ENCODE peak calls at places on chromosome 3, in ten cellular contexts. F, Q, L, X, C, S, V, A, R and P are unnamed samples.

GRCh38 chr3:195921334-195921771 is 13.0 kb upstream of the TNK2 start:
- DNase-seq in F (peak), Q (no peak), L (peak), X (peak), C (no peak), S (no peak), V (no peak), A (no peak), R (no peak), P (no peak)

GRCh38 chr3:119695480-119695879 is 7.3 kb upstream of the CFAP91 start:
- DNase-seq in F (no peak), Q (no peak), L (no peak), X (no peak), C (no peak), S (no peak), V (no peak), A (no peak), R (peak), P (no peak)

GRCh38 chr3:195081242-195081963 is 189.6 kb downstream of the XXYLT1 start:
- DNase-seq in F (no peak), Q (peak), L (no peak), X (peak), C (no peak), S (no peak), V (no peak), A (no peak), R (no peak), P (no peak)

GRCh38 chr3:183980408-183980807 is 37.3 kb downstream of the ABCC5 start:
- DNase-seq in F (no peak), Q (no peak), L (no peak), X (no peak), C (no peak), S (no peak), V (no peak), A (no peak), R (no peak), P (no peak)

GRCh38 chr3:124014366-124014942 is 22.5 kb upstream of the ROPN1 start:
- DNase-seq in F (no peak), Q (no peak), L (no peak), X (peak), C (no peak), S (no peak), V (no peak), A (no peak), R (no peak), P (no peak)

GRCh38 chr3:52407779-52408178 is 37.1 kb downstream of the SEMA3G start:
- DNase-seq in F (peak), Q (no peak), L (no peak), X (no peak), C (no peak), S (no peak), V (no peak), A (no peak), R (no peak), P (no peak)

GRCh38 chr3:157857461-157857860 is 248.8 kb downstream of the SHOX2 start:
- DNase-seq in F (no peak), Q (no peak), L (no peak), X (no peak), C (no peak), S (no peak), V (no peak), A (no peak), R (no peak), P (no peak)

GRCh38 chr3:189756651-189757078 is 125.5 kb downstream of the TP63 start:
- DNase-seq in F (no peak), Q (no peak), L (no peak), X (no peak), C (no peak), S (no peak), V (no peak), A (no peak), R (no peak), P (no peak)

GRCh38 chr3:165254812-165255211 is 58.6 kb upstream of the SLITRK3 start:
- DNase-seq in F (no peak), Q (no peak), L (no peak), X (no peak), C (no peak), S (no peak), V (no peak), A (no peak), R (peak), P (no peak)

GRCh38 chr3:71662553-71662952 is 62.6 kb downstream of the EIF4E3 start:
- DNase-seq in F (no peak), Q (no peak), L (no peak), X (no peak), C (no peak), S (no peak), V (no peak), A (no peak), R (no peak), P (peak)

GRCh38 chr3:71786551-71786950 is 1.6 kb upstream of the PROK2 start:
- DNase-seq in F (no peak), Q (no peak), L (no peak), X (no peak), C (no peak), S (no peak), V (no peak), A (no peak), R (no peak), P (peak)

GRCh38 chr3:71063768-71064287 is 519.7 kb downstream of the FOXP1 start:
- DNase-seq in F (no peak), Q (no peak), L (no peak), X (no peak), C (no peak), S (no peak), V (no peak), A (no peak), R (no peak), P (peak)

GRCh38 chr3:55854395-55854994 is 367.4 kb upstream of the WNT5A start:
- DNase-seq in F (no peak), Q (no peak), L (no peak), X (no peak), C (no peak), S (no peak), V (no peak), A (peak), R (no peak), P (peak)

GRCh38 chr3:66228707-66229106 is 7.9 kb downstream of the SLC25A26 start:
- DNase-seq in F (no peak), Q (no peak), L (no peak), X (no peak), C (no peak), S (no peak), V (no peak), A (no peak), R (no peak), P (no peak)

DNA sequence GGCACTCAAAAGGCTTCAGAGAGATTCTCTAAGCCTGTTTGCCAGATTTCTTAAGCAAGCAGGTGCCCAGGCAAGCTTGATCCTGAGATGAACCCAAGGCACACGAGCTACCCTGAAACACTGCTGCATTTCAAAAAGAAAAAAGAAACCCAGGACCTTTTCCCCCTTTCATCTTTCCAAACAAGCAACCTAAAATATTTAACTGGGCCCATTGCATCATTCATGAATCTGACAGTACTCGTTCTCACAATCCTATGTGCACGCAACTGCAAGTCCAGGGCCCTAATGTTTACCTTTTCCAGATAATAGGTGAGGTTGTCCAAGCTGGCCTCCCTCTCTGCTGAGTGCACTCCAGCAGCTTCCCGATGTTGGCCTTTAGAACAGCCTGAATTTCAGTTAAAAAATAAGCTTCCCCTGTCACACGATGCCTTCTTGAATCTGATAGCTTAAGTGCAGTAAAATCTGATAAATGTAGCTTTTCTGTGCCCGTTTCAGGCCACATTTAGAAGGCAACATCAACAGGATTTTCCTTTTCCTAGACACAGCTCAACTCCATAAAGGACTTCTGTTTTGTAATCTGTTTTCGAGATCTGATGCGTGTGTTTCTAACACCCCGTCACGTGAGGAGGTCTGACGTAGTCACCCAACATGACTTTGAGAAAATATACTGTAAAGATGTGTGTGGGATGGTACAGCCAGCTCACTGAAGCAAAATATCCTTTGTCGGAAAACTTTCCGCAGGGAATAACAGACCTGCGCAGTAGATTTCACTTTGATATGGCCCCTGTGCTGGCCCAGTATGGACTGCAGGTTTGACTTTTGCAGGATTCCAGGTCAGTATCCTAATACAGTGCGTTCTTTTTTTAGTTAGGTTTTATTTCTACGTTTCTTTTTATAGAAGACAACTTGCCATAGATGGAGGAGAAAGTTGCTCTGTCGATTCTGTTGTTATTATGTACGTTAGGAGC is 55.1 kb upstream of the RASA2 start:
- DNase-seq in F (peak), Q (no peak), L (no peak), X (no peak), C (no peak), S (no peak), V (no peak), A (no peak), R (no peak), P (no peak)
- TF ChIP-seq POLR2A in F (no peak), Q (no peak), L (no peak), X (no peak), C (no peak), S (no peak), V (no peak), A (no peak), R (no peak), P (peak)

GRCh38 chr3:107757140-107757539 is 234.4 kb downstream of the BBX start:
- DNase-seq in F (no peak), Q (no peak), L (no peak), X (no peak), C (no peak), S (no peak), V (no peak), A (no peak), R (no peak), P (no peak)

GRCh38 chr3:107752202-107752990 is 229.6 kb downstream of the BBX start:
- DNase-seq in F (no peak), Q (no peak), L (no peak), X (peak), C (no peak), S (no peak), V (no peak), A (no peak), R (peak), P (no peak)

GRCh38 chr3:107756649-107757048 is 233.9 kb downstream of the BBX start:
- DNase-seq in F (no peak), Q (no peak), L (no peak), X (no peak), C (no peak), S (no peak), V (no peak), A (no peak), R (no peak), P (no peak)

GRCh38 chr3:107753988-107754387 is 231.2 kb downstream of the BBX start:
- DNase-seq in F (no peak), Q (no peak), L (no peak), X (no peak), C (no peak), S (no peak), V (no peak), A (no peak), R (no peak), P (no peak)

DNA sequence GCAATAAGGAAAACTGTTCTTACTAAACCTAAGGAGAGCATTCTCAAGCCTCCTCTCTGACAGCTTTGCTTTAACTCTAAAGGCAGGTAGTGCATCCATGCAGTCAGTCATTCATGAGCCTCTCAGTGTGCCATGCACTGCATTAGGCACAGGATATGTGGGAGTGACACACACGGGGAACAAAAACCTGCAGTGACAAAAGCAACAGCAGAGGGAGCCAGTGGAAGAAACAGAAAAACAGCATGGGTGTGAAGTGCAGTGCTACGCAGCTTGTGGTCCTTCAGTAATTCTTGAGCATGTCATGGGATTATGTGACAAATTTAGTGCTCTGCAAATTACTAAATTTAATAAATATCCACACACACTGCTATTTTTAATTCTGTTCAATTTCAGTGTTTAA is 230.7 kb downstream of the BBX start:
- DNase-seq in F (no peak), Q (peak), L (no peak), X (peak), C (no peak), S (no peak), V (no peak), A (no peak), R (peak), P (no peak)
- TF ChIP-seq POLR2AphosphoS5 in F (no peak), Q (no peak), L (no peak), X (no peak), C (no peak), S (no peak), V (no peak), A (no peak), R (no peak), P (no peak)

DNA sequence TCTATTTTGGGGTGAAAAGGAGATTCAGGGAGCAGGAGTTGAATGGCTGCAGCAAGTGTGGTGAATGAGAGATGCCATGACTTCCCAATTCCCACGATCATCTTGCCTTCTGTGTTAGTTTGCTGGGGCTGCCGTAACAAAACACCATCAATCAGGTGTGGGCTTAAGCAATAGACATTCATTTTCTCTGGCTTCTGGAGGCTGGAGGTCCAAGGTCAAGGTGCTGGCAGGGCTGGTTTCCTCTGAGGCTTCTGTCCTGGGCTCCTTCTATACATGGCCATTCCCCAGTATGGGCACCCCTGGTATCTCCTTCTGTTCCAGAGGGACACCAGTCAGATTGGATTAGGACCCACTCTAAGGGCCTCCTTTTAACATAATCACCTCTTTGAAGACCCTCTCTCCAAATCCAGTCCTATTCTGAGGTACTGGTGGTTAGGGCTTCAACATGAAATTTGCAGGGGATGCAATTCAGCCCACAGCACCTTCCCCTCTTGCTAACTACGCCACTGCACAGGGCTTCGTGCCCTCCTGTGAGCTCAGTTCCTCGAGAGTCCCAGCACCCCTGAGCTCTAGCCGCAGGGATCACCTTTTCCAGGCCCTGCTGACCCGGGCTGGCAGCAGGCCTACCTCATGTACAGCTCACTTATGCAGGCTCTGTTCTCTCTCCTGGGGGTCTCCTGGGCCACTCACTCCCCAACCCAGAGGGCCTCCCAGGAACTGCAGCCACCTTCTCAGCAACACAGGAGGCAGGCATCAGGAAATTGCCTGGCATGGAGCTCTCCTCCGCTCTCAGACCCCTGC is 37.3 kb upstream of the SLC6A11 start:
- DNase-seq in F (no peak), Q (no peak), L (no peak), X (no peak), C (no peak), S (no peak), V (peak), A (no peak), R (no peak), P (peak)
- TF ChIP-seq CTCF in F (no peak), Q (no peak), L (no peak), X (no peak), C (no peak), S (no peak), V (no peak), A (no peak), R (no peak), P (no peak)

GRCh38 chr3:126101521-126101982 is 17.6 kb upstream of the SLC41A3 start:
- DNase-seq in F (peak), Q (no peak), L (peak), X (peak), C (no peak), S (no peak), V (no peak), A (no peak), R (no peak), P (peak)

GRCh38 chr3:126102011-126102410 is 18.1 kb upstream of the SLC41A3 start:
- DNase-seq in F (peak), Q (no peak), L (peak), X (no peak), C (no peak), S (no peak), V (no peak), A (no peak), R (no peak), P (peak)

GRCh38 chr3:126100216-126100615 is 16.3 kb upstream of the SLC41A3 start:
- DNase-seq in F (peak), Q (no peak), L (no peak), X (no peak), C (no peak), S (no peak), V (no peak), A (no peak), R (no peak), P (peak)

GRCh38 chr3:126102530-126102951 is 18.6 kb upstream of the SLC41A3 start:
- DNase-seq in F (peak), Q (no peak), L (no peak), X (peak), C (no peak), S (no peak), V (peak), A (no peak), R (no peak), P (peak)

DNA sequence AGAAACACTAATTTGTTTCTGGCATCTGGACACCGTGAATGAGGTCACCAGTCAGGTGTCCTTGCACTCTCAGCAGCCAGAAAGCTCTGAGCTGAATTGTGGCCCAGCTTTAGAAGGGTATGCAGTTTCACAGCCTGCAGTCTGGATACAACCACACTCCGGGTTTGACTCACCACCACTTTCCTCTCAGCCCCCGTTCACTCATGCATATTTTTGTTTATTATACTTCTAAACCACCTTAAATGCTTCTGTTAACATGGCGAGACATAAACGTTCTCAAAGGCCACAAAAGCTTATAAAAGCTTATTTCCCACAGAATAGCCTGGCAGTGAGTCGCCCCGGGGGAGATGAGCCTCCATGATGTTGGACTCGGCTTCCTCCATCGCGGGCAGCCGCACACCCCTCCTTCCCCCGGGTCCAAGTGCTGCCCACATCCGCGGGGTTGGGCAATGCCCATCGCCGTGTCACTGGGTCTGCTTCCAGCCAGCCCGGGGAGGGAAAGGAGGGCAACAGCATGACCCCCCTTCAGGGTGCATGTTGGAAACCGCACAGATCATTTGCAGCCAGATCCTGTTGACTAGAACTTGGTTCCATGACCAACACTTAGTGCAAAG is 16.9 kb upstream of the SLC41A3 start:
- DNase-seq in F (peak), Q (no peak), L (peak), X (peak), C (no peak), S (peak), V (no peak), A (no peak), R (no peak), P (peak)
- TF ChIP-seq POLR2A in F (no peak), Q (no peak), L (no peak), X (no peak), C (no peak), S (no peak), V (no peak), A (no peak), R (no peak), P (no peak)

GRCh38 chr3:150372320-150373118 is 35.6 kb upstream of the TSC22D2 start:
- DNase-seq in F (no peak), Q (no peak), L (no peak), X (peak), C (no peak), S (no peak), V (no peak), A (no peak), R (no peak), P (no peak)
- TF ChIP-seq POLR2AphosphoS5 in F (no peak), Q (no peak), L (no peak), X (no peak), C (no peak), S (peak), V (no peak), A (no peak), R (no peak), P (no peak)

GRCh38 chr3:111303760-111304159 is 232.1 kb downstream of the NECTIN3 start:
- DNase-seq in F (no peak), Q (no peak), L (no peak), X (no peak), C (no peak), S (no peak), V (no peak), A (no peak), R (no peak), P (no peak)

GRCh38 chr3:111302073-111302472 is 230.5 kb downstream of the NECTIN3 start:
- DNase-seq in F (no peak), Q (no peak), L (no peak), X (no peak), C (no peak), S (no peak), V (no peak), A (no peak), R (no peak), P (no peak)

GRCh38 chr3:111301238-111301798 is 229.7 kb downstream of the NECTIN3 start:
- DNase-seq in F (no peak), Q (no peak), L (no peak), X (no peak), C (no peak), S (no peak), V (no peak), A (no peak), R (no peak), P (no peak)

GRCh38 chr3:111299070-111299672 is 227.6 kb downstream of the NECTIN3 start:
- DNase-seq in F (no peak), Q (no peak), L (no peak), X (no peak), C (no peak), S (no peak), V (no peak), A (no peak), R (no peak), P (no peak)
- TF ChIP-seq CTCF in F (no peak), Q (no peak), L (no peak), X (no peak), C (peak), S (no peak), V (no peak), A (no peak), R (peak), P (no peak)

DNA sequence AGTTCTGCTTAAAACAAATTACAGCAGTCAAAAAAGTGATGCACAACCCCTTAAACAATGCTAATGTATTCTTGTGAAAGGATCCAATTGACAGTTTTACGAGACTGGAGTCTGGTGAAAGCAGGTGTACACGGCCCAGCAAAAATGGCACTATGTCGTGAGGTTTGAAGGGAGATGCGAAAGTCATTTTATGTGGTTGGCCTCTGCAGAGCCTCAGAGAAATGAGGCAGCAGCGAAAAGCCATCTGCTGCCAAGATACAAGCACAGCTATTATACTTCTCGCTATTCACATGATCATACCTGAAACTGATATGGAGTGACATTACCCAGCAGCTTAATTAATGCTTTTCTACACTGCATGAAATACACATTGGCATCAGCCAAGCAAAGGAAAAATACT is 36.4 kb downstream of the MECOM start:
- DNase-seq in F (no peak), Q (no peak), L (no peak), X (no peak), C (no peak), S (no peak), V (no peak), A (no peak), R (no peak), P (no peak)
- TF ChIP-seq POLR2A in F (no peak), Q (no peak), L (no peak), X (no peak), C (no peak), S (no peak), V (no peak), A (no peak), R (no peak), P (no peak)